ENCODE peak calls at places on chromosomes 1 and 21, in nine cellular contexts. Q is Panc1, Z is GM23338, S is vagina, P is GM12878, V is SK-N-MC, D is prostate gland, B is SK-N-SH, R is stomach. Y is an unnamed sample.

GRCh38 chr1:116855788-116856187 is 53.9 kb upstream of the PTGFRN start:
- DNase-seq in D (no peak), R (no peak), Q (no peak), S (no peak), B (peak), P (no peak), V (peak), Z (no peak), Y (no peak)

GRCh38 chr1:224780736-224781135 is 148.7 kb upstream of the DNAH14 start:
- DNase-seq in Z (peak), B (no peak), V (no peak), P (no peak), Q (no peak), R (no peak), D (no peak), S (peak), Y (no peak)

GRCh38 chr21:32917392-32918135 is 108.2 kb upstream of the OLIG2 start:
- DNase-seq in D (peak), B (no peak), Q (no peak), S (no peak), P (no peak), R (no peak), Z (no peak), V (no peak), Y (peak)

GRCh38 chr1:201597551-201598230 is 58.8 kb downstream of the NAV1 start:
- DNase-seq in S (no peak), R (peak), Q (no peak), Z (no peak), D (peak), B (no peak), P (no peak), V (peak), Y (peak)

GRCh38 chr1:60622486-60622885 is 459.9 kb upstream of the NFIA start:
- DNase-seq in Z (no peak), S (no peak), R (no peak), D (no peak), Q (no peak), B (no peak), V (no peak), P (no peak), Y (no peak)

GRCh38 chr1:18965206-18966173 is 9.0 kb upstream of the IFFO2 start:
- DNase-seq in P (no peak), V (no peak), Q (no peak), R (no peak), D (no peak), S (no peak), Z (peak), B (no peak), Y (peak)

GRCh38 chr1:3662080-3662671 is 9.9 kb downstream of the TP73 start:
- DNase-seq in Q (no peak), D (no peak), S (no peak), V (no peak), B (no peak), R (no peak), Z (no peak), P (no peak), Y (no peak)

GRCh38 chr1:246297314-246298273 is 209.5 kb downstream of the SMYD3 start:
- DNase-seq in B (no peak), S (no peak), Z (no peak), V (no peak), P (no peak), Q (no peak), R (no peak), D (no peak), Y (no peak)

GRCh38 chr1:27906764-27907163 is 28.0 kb upstream of the SMPDL3B start:
- DNase-seq in B (no peak), Z (no peak), Q (no peak), V (no peak), R (no peak), D (no peak), S (no peak), P (no peak), Y (no peak)

GRCh38 chr1:41728403-41729202 is 190.1 kb downstream of the HIVEP3 start:
- DNase-seq in S (no peak), V (no peak), R (no peak), B (peak), Q (no peak), D (no peak), Z (no peak), P (peak), Y (peak)

GRCh38 chr1:95384570-95384969 is 150.6 kb downstream of the RWDD3 start:
- DNase-seq in Z (peak), D (no peak), V (no peak), B (no peak), P (no peak), Q (no peak), S (no peak), R (no peak), Y (no peak)

GRCh38 chr1:117897551-117897950 is 31.9 kb downstream of the GDAP2 start:
- DNase-seq in S (no peak), D (no peak), P (no peak), Q (no peak), Z (no peak), R (no peak), V (no peak), B (no peak), Y (no peak)

GRCh38 chr1:200699871-200700270 is 30.2 kb upstream of the DDX59 start:
- DNase-seq in D (no peak), Q (no peak), Z (peak), B (no peak), V (no peak), R (no peak), P (no peak), S (no peak), Y (no peak)

GRCh38 chr1:155840391-155840790 is 16.6 kb downstream of the GON4L start:
- DNase-seq in Q (no peak), D (no peak), B (no peak), P (no peak), Z (no peak), V (no peak), S (no peak), R (no peak), Y (no peak)

GRCh38 chr1:4207842-4208692 is 308.0 kb upstream of the C1orf174 start:
- DNase-seq in Q (no peak), Z (no peak), D (no peak), B (no peak), R (no peak), V (no peak), P (no peak), S (peak), Y (no peak)

GRCh38 chr1:223035724-223036478 is 107.1 kb downstream of the TLR5 start:
- DNase-seq in S (no peak), Z (no peak), P (no peak), V (no peak), B (no peak), R (no peak), D (no peak), Q (no peak), Y (no peak)

GRCh38 chr21:22352088-22352487 is 1353.9 kb downstream of the NCAM2 start:
- DNase-seq in D (no peak), Q (no peak), V (peak), R (no peak), S (no peak), B (no peak), Z (no peak), P (no peak), Y (no peak)

GRCh38 chr1:15188678-15189077 is 35.1 kb downstream of the TMEM51 start:
- DNase-seq in D (no peak), S (no peak), Z (no peak), P (no peak), Q (no peak), B (no peak), V (no peak), R (no peak), Y (no peak)

GRCh38 chr1:30757976-30758688 is 558 bp upstream of the LAPTM5 start:
- DNase-seq in D (no peak), B (no peak), R (no peak), P (no peak), Q (no peak), Z (no peak), S (no peak), V (no peak), Y (no peak)

GRCh38 chr1:229792576-229792975 is 166.5 kb downstream of the URB2 start:
- DNase-seq in Z (no peak), D (no peak), S (no peak), B (no peak), Q (no peak), R (no peak), P (no peak), V (no peak), Y (no peak)

GRCh38 chr1:68745006-68745405 is 248.1 kb upstream of the DEPDC1 start:
- DNase-seq in Q (no peak), D (no peak), S (no peak), Z (no peak), R (no peak), P (no peak), V (peak), B (no peak), Y (no peak)

GRCh38 chr1:211951856-211952255 is 83.5 kb downstream of the INTS7 start:
- DNase-seq in P (no peak), Q (peak), Z (no peak), R (no peak), S (no peak), B (no peak), D (no peak), V (no peak), Y (no peak)

GRCh38 chr1:33045246-33045645 is 8.6 kb upstream of the AK2 start:
- DNase-seq in P (no peak), R (peak), Q (no peak), Z (peak), V (no peak), D (no peak), B (no peak), S (no peak), Y (no peak)
- TF ChIP-seq POLR2AphosphoS5 in P (no peak), R (no peak), Q (no peak), Z (no peak), V (no peak), D (no peak), B (no peak), S (no peak), Y (no peak)

GRCh38 chr1:32181563-32181962 is 2.1 kb downstream of the TXLNA start:
- DNase-seq in B (no peak), V (no peak), Z (no peak), D (no peak), Q (no peak), S (no peak), R (no peak), P (no peak), Y (no peak)
- H3K4me3 ChIP-seq in B (peak), V (no peak), Z (peak), D (no peak), Q (peak), S (peak), R (peak), P (peak), Y (no peak)

DNA sequence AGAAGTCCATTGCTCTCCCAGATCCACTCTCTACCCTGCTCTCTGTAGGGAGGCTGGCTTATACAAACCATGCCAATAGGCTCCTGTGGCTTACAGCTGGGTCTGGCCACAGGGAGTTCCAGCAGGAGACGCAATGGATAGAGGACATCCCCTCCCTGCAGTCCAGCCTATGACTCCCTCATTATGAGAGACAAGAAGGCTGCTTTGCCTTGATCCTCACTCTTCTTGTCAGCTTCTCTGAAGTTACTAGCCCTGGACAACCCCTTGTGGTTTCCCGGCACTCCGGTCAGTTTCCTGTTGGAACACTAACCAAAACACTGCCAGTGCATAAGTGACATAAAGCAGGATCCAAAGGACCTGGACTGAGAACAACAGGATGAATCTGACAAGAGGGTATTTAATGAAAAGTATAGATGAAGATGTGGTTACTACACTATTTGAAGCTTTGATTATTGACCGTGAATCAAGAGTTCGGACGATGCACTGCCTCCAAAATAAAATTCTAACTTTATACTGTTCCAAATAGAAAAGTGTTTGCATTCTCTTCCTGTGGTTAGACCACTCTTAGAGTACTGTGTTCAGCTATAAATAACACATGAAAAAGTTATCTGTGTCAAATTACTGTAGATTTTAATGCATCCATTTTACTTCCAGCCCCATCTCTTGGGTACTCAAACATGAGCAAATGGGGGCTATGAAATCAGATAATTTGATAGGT is 32.7 kb upstream of the ZNF326 start:
- DNase-seq in S (no peak), R (no peak), B (no peak), Q (no peak), P (no peak), V (no peak), D (no peak), Z (no peak), Y (no peak)
- TF ChIP-seq POLR2AphosphoS5 in S (no peak), R (peak), B (peak), Q (no peak), P (no peak), V (no peak), D (no peak), Z (no peak), Y (no peak)

GRCh38 chr1:22545126-22545525 is 18.2 kb upstream of the EPHA8 start:
- DNase-seq in D (no peak), R (no peak), P (no peak), V (no peak), Z (no peak), Q (no peak), S (no peak), B (no peak), Y (no peak)

GRCh38 chr1:22547818-22548454 is 15.4 kb upstream of the EPHA8 start:
- DNase-seq in R (no peak), Z (no peak), S (no peak), D (no peak), B (no peak), Q (no peak), P (no peak), V (no peak), Y (no peak)

GRCh38 chr1:22550021-22550420 is 13.3 kb upstream of the EPHA8 start:
- DNase-seq in R (no peak), V (no peak), D (no peak), S (no peak), P (no peak), B (no peak), Z (no peak), Q (no peak), Y (no peak)

GRCh38 chr1:22544606-22545005 is 18.7 kb upstream of the EPHA8 start:
- DNase-seq in V (no peak), B (no peak), Q (no peak), D (no peak), R (no peak), P (no peak), Z (no peak), S (no peak), Y (no peak)

GRCh38 chr1:22547186-22547817 is 16.0 kb upstream of the EPHA8 start:
- DNase-seq in Z (no peak), Q (no peak), S (no peak), R (no peak), P (no peak), B (no peak), D (no peak), V (no peak), Y (no peak)
- H3K4me3 ChIP-seq in Z (no peak), Q (no peak), S (no peak), R (no peak), P (no peak), B (no peak), D (no peak), V (no peak), Y (no peak)

DNA sequence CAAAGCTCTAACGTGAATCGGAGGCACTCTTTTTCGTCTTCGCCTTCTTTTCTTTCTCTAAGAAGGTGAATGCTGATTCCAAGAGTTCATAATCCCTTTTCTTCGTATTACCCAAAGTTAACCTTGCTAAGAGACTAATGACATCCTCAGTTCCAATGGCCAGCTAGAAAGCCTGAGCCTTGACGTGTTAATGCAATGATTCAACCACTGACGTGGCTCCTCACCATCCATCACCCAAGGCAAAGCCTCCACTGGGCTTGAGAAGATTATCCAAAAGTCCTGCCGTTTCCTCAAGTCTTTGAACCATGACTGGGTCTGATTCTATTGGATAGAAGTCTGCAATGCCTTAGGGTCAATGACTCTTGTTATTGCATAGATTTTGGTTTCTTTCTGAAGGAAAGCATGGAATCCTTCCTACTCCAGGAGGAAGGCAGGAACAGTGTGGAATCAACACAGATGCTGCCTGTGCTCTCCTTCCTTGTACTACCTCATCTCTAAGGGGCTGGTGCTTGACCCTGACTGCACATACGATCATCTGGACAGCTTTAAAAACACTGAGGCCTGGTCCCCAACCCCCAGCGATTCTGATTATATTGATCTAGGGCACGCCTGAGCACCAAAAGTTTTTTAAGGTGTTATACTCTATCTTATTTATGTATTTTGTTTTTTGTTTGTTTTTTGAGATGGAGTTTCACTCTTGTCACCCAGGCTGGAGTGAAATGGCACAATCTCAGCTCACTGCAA is 69.3 kb upstream of the ANGPTL1 start:
- DNase-seq in R (no peak), S (peak), D (no peak), Z (no peak), Q (no peak), P (no peak), V (no peak), B (no peak), Y (no peak)
- TF ChIP-seq POLR2AphosphoS5 in R (peak), S (no peak), D (no peak), Z (no peak), Q (no peak), P (no peak), V (no peak), B (no peak), Y (no peak)

Y was measured in upper lobe of left lung.